ENCODE peak calls at places on chromosomes 6 and 20, in seven cellular contexts. One of them, this sample, is unnamed.
A peak's percentile ranks its signal among the peaks of the same experiment; 100 is the strongest.

GRCh38 chr20:3051385-3052019 is 5.7 kb downstream of the MRPS26 start:
- DNase-seq in NCI-H82: no peak
- DNase-seq in effector memory CD4-positive, alpha-beta T cell: no peak
- DNase-seq in NCI-H1930: no peak
- DNase-seq in WTC11: no peak
- DNase-seq in NCI-H345: no peak
- DNase-seq in heart right ventricle: no peak
- DNase-seq in this sample: no peak

GRCh38 chr20:19427913-19428800 is 215.7 kb downstream of the SLC24A3 start:
- DNase-seq in NCI-H82: no peak
- DNase-seq in effector memory CD4-positive, alpha-beta T cell: no peak
- DNase-seq in NCI-H1930: no peak
- DNase-seq in WTC11: no peak
- DNase-seq in NCI-H345: no peak
- DNase-seq in heart right ventricle: no peak
- DNase-seq in this sample: no peak

GRCh38 chr6:3822747-3823445 is 26.3 kb upstream of the FAM50B start:
- DNase-seq in NCI-H82: no peak
- DNase-seq in effector memory CD4-positive, alpha-beta T cell: no peak
- DNase-seq in NCI-H1930: no peak
- DNase-seq in WTC11: no peak
- DNase-seq in NCI-H345: no peak
- DNase-seq in heart right ventricle: no peak
- DNase-seq in this sample: no peak

GRCh38 chr6:109079981-109080380 is 14.7 kb downstream of the SESN1 start:
- DNase-seq in NCI-H82: no peak
- DNase-seq in effector memory CD4-positive, alpha-beta T cell: no peak
- DNase-seq in NCI-H1930: no peak
- DNase-seq in WTC11: no peak
- DNase-seq in NCI-H345: no peak
- DNase-seq in heart right ventricle: no peak
- DNase-seq in this sample: peak; percentile 63

GRCh38 chr6:116277124-116277523 is 2.6 kb downstream of the TSPYL1 start:
- DNase-seq in NCI-H82: no peak
- DNase-seq in effector memory CD4-positive, alpha-beta T cell: no peak
- DNase-seq in NCI-H1930: no peak
- DNase-seq in WTC11: no peak
- DNase-seq in NCI-H345: no peak
- DNase-seq in heart right ventricle: no peak
- DNase-seq in this sample: no peak

GRCh38 chr20:9359561-9360308 is 154.7 kb upstream of the LAMP5 start:
- DNase-seq in NCI-H82: peak; percentile 60
- DNase-seq in effector memory CD4-positive, alpha-beta T cell: no peak
- DNase-seq in NCI-H1930: no peak
- DNase-seq in WTC11: peak; percentile 35
- DNase-seq in NCI-H345: peak; percentile 36
- DNase-seq in heart right ventricle: peak; percentile 24
- DNase-seq in this sample: peak; percentile 45

GRCh38 chr6:75268121-75268987 is 16.2 kb downstream of the TMEM30A start:
- DNase-seq in NCI-H82: peak; percentile 2
- DNase-seq in effector memory CD4-positive, alpha-beta T cell: no peak
- DNase-seq in NCI-H1930: no peak
- DNase-seq in WTC11: no peak
- DNase-seq in NCI-H345: no peak
- DNase-seq in heart right ventricle: no peak
- DNase-seq in this sample: no peak

GRCh38 chr6:32060966-32061655 is 22.9 kb downstream of the CYP21A2 start:
- DNase-seq in NCI-H82: no peak
- DNase-seq in effector memory CD4-positive, alpha-beta T cell: no peak
- DNase-seq in NCI-H1930: no peak
- DNase-seq in WTC11: no peak
- DNase-seq in NCI-H345: no peak
- DNase-seq in heart right ventricle: no peak
- DNase-seq in this sample: no peak

GRCh38 chr6:42260972-42261371 is 43.3 kb upstream of the MRPS10 start:
- DNase-seq in NCI-H82: peak; percentile 62
- DNase-seq in effector memory CD4-positive, alpha-beta T cell: no peak
- DNase-seq in NCI-H1930: peak; percentile 83
- DNase-seq in WTC11: peak; percentile 79
- DNase-seq in NCI-H345: peak; percentile 56
- DNase-seq in heart right ventricle: peak; percentile 54
- DNase-seq in this sample: peak; percentile 58

GRCh38 chr6:75551367-75551952 is 50.2 kb upstream of the SENP6 start:
- DNase-seq in NCI-H82: no peak
- DNase-seq in effector memory CD4-positive, alpha-beta T cell: no peak
- DNase-seq in NCI-H1930: no peak
- DNase-seq in WTC11: no peak
- DNase-seq in NCI-H345: no peak
- DNase-seq in heart right ventricle: no peak
- DNase-seq in this sample: no peak

GRCh38 chr6:161618816-161619454 is 345.1 kb upstream of the AGPAT4 start:
- DNase-seq in NCI-H82: peak; percentile 85
- DNase-seq in effector memory CD4-positive, alpha-beta T cell: no peak
- DNase-seq in NCI-H1930: no peak
- DNase-seq in WTC11: peak; percentile 54
- DNase-seq in NCI-H345: peak; percentile 12
- DNase-seq in heart right ventricle: no peak
- DNase-seq in this sample: no peak

GRCh38 chr6:124799638-124800037 is 162.6 kb upstream of the RNF217 start:
- DNase-seq in NCI-H82: no peak
- DNase-seq in effector memory CD4-positive, alpha-beta T cell: no peak
- DNase-seq in NCI-H1930: no peak
- DNase-seq in WTC11: no peak
- DNase-seq in NCI-H345: no peak
- DNase-seq in heart right ventricle: no peak
- DNase-seq in this sample: no peak

GRCh38 chr6:108608453-108609275 is 47.9 kb downstream of the FOXO3 start:
- DNase-seq in NCI-H82: peak; percentile 95
- DNase-seq in effector memory CD4-positive, alpha-beta T cell: no peak
- DNase-seq in NCI-H1930: no peak
- DNase-seq in WTC11: no peak
- DNase-seq in NCI-H345: no peak
- DNase-seq in heart right ventricle: no peak
- DNase-seq in this sample: no peak

GRCh38 chr6:37182736-37183590 is 13.0 kb downstream of the PIM1 start:
- DNase-seq in NCI-H82: no peak
- DNase-seq in effector memory CD4-positive, alpha-beta T cell: peak; percentile 37
- DNase-seq in NCI-H1930: no peak
- DNase-seq in WTC11: no peak
- DNase-seq in NCI-H345: no peak
- DNase-seq in heart right ventricle: no peak
- DNase-seq in this sample: no peak

GRCh38 chr6:42071881-42072583 is 21.7 kb downstream of the TAF8 start:
- DNase-seq in NCI-H82: no peak
- DNase-seq in effector memory CD4-positive, alpha-beta T cell: no peak
- DNase-seq in NCI-H1930: no peak
- DNase-seq in WTC11: no peak
- DNase-seq in NCI-H345: no peak
- DNase-seq in heart right ventricle: no peak
- DNase-seq in this sample: no peak

GRCh38 chr6:109428889-109429477 is 11.4 kb downstream of the PPIL6 start:
- DNase-seq in NCI-H82: no peak
- DNase-seq in effector memory CD4-positive, alpha-beta T cell: no peak
- DNase-seq in NCI-H1930: no peak
- DNase-seq in WTC11: no peak
- DNase-seq in NCI-H345: no peak
- DNase-seq in heart right ventricle: no peak
- DNase-seq in this sample: no peak

GRCh38 chr6:12873706-12874105 is 157.1 kb downstream of the PHACTR1 start:
- DNase-seq in NCI-H82: no peak
- DNase-seq in effector memory CD4-positive, alpha-beta T cell: no peak
- DNase-seq in NCI-H1930: no peak
- DNase-seq in WTC11: no peak
- DNase-seq in NCI-H345: no peak
- DNase-seq in heart right ventricle: no peak
- DNase-seq in this sample: no peak

GRCh38 chr6:149855040-149855654 is 9.0 kb downstream of the LRP11 start:
- DNase-seq in NCI-H82: no peak
- DNase-seq in effector memory CD4-positive, alpha-beta T cell: no peak
- DNase-seq in NCI-H1930: no peak
- DNase-seq in WTC11: no peak
- DNase-seq in NCI-H345: no peak
- DNase-seq in heart right ventricle: no peak
- DNase-seq in this sample: no peak

GRCh38 chr20:63311186-63311832 is 18.3 kb downstream of the COL20A1 start:
- DNase-seq in NCI-H82: no peak
- DNase-seq in effector memory CD4-positive, alpha-beta T cell: no peak
- DNase-seq in NCI-H1930: no peak
- DNase-seq in WTC11: no peak
- DNase-seq in NCI-H345: no peak
- DNase-seq in heart right ventricle: no peak
- DNase-seq in this sample: no peak

GRCh38 chr6:13375360-13375878 is 47.1 kb upstream of the TBC1D7 start:
- DNase-seq in NCI-H82: no peak
- DNase-seq in effector memory CD4-positive, alpha-beta T cell: no peak
- DNase-seq in NCI-H1930: no peak
- DNase-seq in WTC11: no peak
- DNase-seq in NCI-H345: no peak
- DNase-seq in heart right ventricle: no peak
- DNase-seq in this sample: no peak

GRCh38 chr6:122751291-122751690 is 28.2 kb upstream of the FABP7 start:
- DNase-seq in NCI-H82: no peak
- DNase-seq in effector memory CD4-positive, alpha-beta T cell: no peak
- DNase-seq in NCI-H1930: no peak
- DNase-seq in WTC11: no peak
- DNase-seq in NCI-H345: no peak
- DNase-seq in heart right ventricle: no peak
- DNase-seq in this sample: no peak

GRCh38 chr6:82875573-82876185 is 190.0 kb downstream of the UBE3D start:
- DNase-seq in NCI-H82: no peak
- DNase-seq in effector memory CD4-positive, alpha-beta T cell: no peak
- DNase-seq in NCI-H1930: no peak
- DNase-seq in WTC11: no peak
- DNase-seq in NCI-H345: no peak
- DNase-seq in heart right ventricle: no peak
- DNase-seq in this sample: no peak

GRCh38 chr6:161038229-161039003 is 46.8 kb downstream of the MAP3K4 start:
- DNase-seq in NCI-H82: no peak
- DNase-seq in effector memory CD4-positive, alpha-beta T cell: no peak
- DNase-seq in NCI-H1930: no peak
- DNase-seq in WTC11: no peak
- DNase-seq in NCI-H345: no peak
- DNase-seq in heart right ventricle: no peak
- DNase-seq in this sample: peak; percentile 64

GRCh38 chr6:3825851-3826581 is 23.2 kb upstream of the FAM50B start:
- DNase-seq in NCI-H82: no peak
- DNase-seq in effector memory CD4-positive, alpha-beta T cell: no peak
- DNase-seq in NCI-H1930: no peak
- DNase-seq in WTC11: no peak
- DNase-seq in NCI-H345: no peak
- DNase-seq in heart right ventricle: peak; percentile 86
- DNase-seq in this sample: peak; percentile 92

GRCh38 chr20:17634666-17635319 is 47.2 kb downstream of the RRBP1 start:
- DNase-seq in NCI-H82: no peak
- DNase-seq in effector memory CD4-positive, alpha-beta T cell: no peak
- DNase-seq in NCI-H1930: no peak
- DNase-seq in WTC11: no peak
- DNase-seq in NCI-H345: no peak
- DNase-seq in heart right ventricle: no peak
- DNase-seq in this sample: peak; percentile 75

GRCh38 chr20:52974155-52974554 is 2.0 kb downstream of the TSHZ2 start:
- DNase-seq in NCI-H82: no peak
- DNase-seq in effector memory CD4-positive, alpha-beta T cell: peak; percentile 7
- DNase-seq in NCI-H1930: no peak
- DNase-seq in WTC11: no peak
- DNase-seq in NCI-H345: no peak
- DNase-seq in heart right ventricle: no peak
- DNase-seq in this sample: no peak

GRCh38 chr6:46741482-46741881 is 5.3 kb upstream of the ANKRD66 start:
- DNase-seq in NCI-H82: no peak
- DNase-seq in effector memory CD4-positive, alpha-beta T cell: no peak
- DNase-seq in NCI-H1930: no peak
- DNase-seq in WTC11: no peak
- DNase-seq in NCI-H345: no peak
- DNase-seq in heart right ventricle: no peak
- DNase-seq in this sample: no peak

This sample was measured in uterus.